ENCODE peak calls at places on chromosomes 5 and 9, in eight cellular contexts. B, D, Z, T, W, U, V and P are unnamed samples.

GRCh38 chr9:73038613-73039012 is 85.8 kb upstream of the ALDH1A1 start:
- DNase-seq in B (no peak), V (no peak), U (no peak), Z (no peak), D (no peak), W (no peak), T (no peak), P (peak)

GRCh38 chr5:178793156-178793555 is 62.7 kb upstream of the ZNF354A start:
- DNase-seq in V (peak), W (no peak), Z (peak), T (no peak), B (no peak), D (peak), U (peak), P (peak)

GRCh38 chr9:27276182-27277030 is 20.5 kb downstream of the EQTN start:
- DNase-seq in T (peak), V (peak), W (no peak), D (peak), B (peak), Z (peak), U (peak), P (no peak)

GRCh38 chr9:125255781-125256391 is 5.7 kb upstream of the GAPVD1 start:
- DNase-seq in T (peak), V (peak), Z (peak), U (no peak), D (no peak), W (no peak), B (no peak), P (peak)

GRCh38 chr9:134662143-134662876 is 20.7 kb downstream of the COL5A1 start:
- DNase-seq in D (no peak), Z (no peak), T (no peak), B (no peak), V (no peak), W (no peak), U (peak), P (no peak)

GRCh38 chr5:91306497-91306896 is 76.6 kb downstream of the ARRDC3 start:
- DNase-seq in U (no peak), T (no peak), V (no peak), W (no peak), Z (no peak), D (no peak), B (no peak), P (no peak)

GRCh38 chr5:160852049-160852448 is at the start of gene ATP10B:
- DNase-seq in V (no peak), D (no peak), B (no peak), W (no peak), T (no peak), U (no peak), Z (no peak), P (no peak)

GRCh38 chr9:131627846-131628820 is 82.8 kb downstream of the PRRT1B start:
- DNase-seq in W (no peak), V (no peak), D (no peak), U (no peak), Z (no peak), B (no peak), T (no peak), P (peak)

GRCh38 chr5:132777209-132778069 is at the start of gene SEPTIN8:
- DNase-seq in W (no peak), D (no peak), U (peak), V (peak), B (peak), T (no peak), Z (peak), P (peak)

GRCh38 chr5:159448-160172 is 31.7 kb upstream of the LRRC14B start:
- DNase-seq in V (peak), T (no peak), D (no peak), Z (no peak), B (no peak), W (no peak), U (no peak), P (no peak)

GRCh38 chr5:135718151-135718550 is 116.3 kb upstream of the SLC25A48 start:
- DNase-seq in U (peak), D (no peak), V (no peak), T (no peak), W (no peak), B (no peak), Z (no peak), P (no peak)

GRCh38 chr5:1376921-1377320 is 32.0 kb upstream of the CLPTM1L start:
- DNase-seq in D (no peak), T (no peak), W (no peak), V (no peak), B (no peak), U (no peak), Z (no peak), P (no peak)

GRCh38 chr5:59765446-59765845 is 128.1 kb downstream of the PDE4D start:
- DNase-seq in B (no peak), Z (no peak), W (no peak), U (no peak), T (no peak), D (no peak), V (no peak), P (no peak)

GRCh38 chr5:61423487-61424157 is 91.6 kb downstream of the ZSWIM6 start:
- DNase-seq in T (no peak), B (no peak), W (no peak), Z (no peak), D (no peak), U (no peak), V (peak), P (peak)

GRCh38 chr9:69535911-69536310 is 136.3 kb downstream of the APBA1 start:
- DNase-seq in Z (no peak), W (no peak), V (no peak), T (no peak), B (no peak), D (no peak), U (no peak), P (no peak)

GRCh38 chr9:37621299-37621934 is 29.0 kb upstream of the TOMM5 start:
- DNase-seq in Z (no peak), V (no peak), D (no peak), T (no peak), W (no peak), B (no peak), U (no peak), P (no peak)

GRCh38 chr5:132446621-132447020 is 44.0 kb downstream of the IRF1 start:
- DNase-seq in T (no peak), W (no peak), U (no peak), Z (peak), D (no peak), B (no peak), V (no peak), P (peak)

GRCh38 chr9:126327016-126327749 is 554 bp downstream of the MVB12B start:
- DNase-seq in V (peak), T (no peak), W (no peak), U (peak), B (no peak), D (no peak), Z (no peak), P (no peak)

GRCh38 chr5:150659360-150660107 is 1.5 kb upstream of the MYOZ3 start:
- DNase-seq in W (no peak), V (no peak), B (no peak), T (no peak), U (no peak), Z (no peak), D (no peak), P (no peak)

GRCh38 chr9:101636247-101636646 is 41.5 kb upstream of the PPP3R2 start:
- DNase-seq in V (no peak), B (no peak), U (no peak), Z (no peak), W (no peak), T (no peak), D (no peak), P (no peak)